ENCODE peak calls at places on chromosomes 13 and 19, in five cellular contexts. Y, N, I, L and G are unnamed samples.

GRCh38 chr19:12985049-12985776 is 10.1 kb upstream of the NFIX start:
- DNase-seq in Y (no peak), N (no peak), L (peak; percentile 51), I (peak; percentile 59), G (peak; percentile 88)

GRCh38 chr19:843180-843835 is 2.5 kb downstream of the PRTN3 start:
- DNase-seq in L (no peak), N (no peak), I (peak; percentile 61), Y (peak; percentile 31), G (peak; percentile 44)

GRCh38 chr13:112837371-112838037 is 131.5 kb upstream of the MCF2L start:
- DNase-seq in N (no peak), Y (no peak), I (no peak), L (no peak), G (peak; percentile 76)

GRCh38 chr13:23321534-23322241 is 111.8 kb downstream of the SACS start:
- DNase-seq in I (peak; percentile 62), N (no peak), Y (peak; percentile 93), L (peak; percentile 10), G (peak; percentile 97)

GRCh38 chr13:89565711-89566110 is 1781.8 kb upstream of the MIR17HG start:
- DNase-seq in I (no peak), N (no peak), Y (no peak), L (no peak), G (no peak)

GRCh38 chr19:3514930-3515329 is 8.8 kb downstream of the FZR1 start:
- DNase-seq in I (no peak), Y (no peak), L (no peak), N (no peak), G (peak; percentile 33)

GRCh38 chr13:28716511-28716910 is 2.3 kb downstream of the SLC46A3 start:
- DNase-seq in L (no peak), Y (peak; percentile 79), N (no peak), I (peak; percentile 46), G (peak; percentile 88)

GRCh38 chr13:97145057-97145456 is 77.1 kb upstream of the MBNL2 start:
- DNase-seq in I (no peak), Y (no peak), N (no peak), L (no peak), G (no peak)

GRCh38 chr13:28324181-28324789 is 170.6 kb downstream of the FLT1 start:
- DNase-seq in I (peak; percentile 78), N (peak; percentile 76), L (peak; percentile 41), Y (peak; percentile 67), G (peak; percentile 83)

GRCh38 chr19:42017040-42017439 is 23.0 kb upstream of the ATP1A3 start:
- DNase-seq in N (no peak), Y (peak; percentile 54), L (no peak), I (no peak), G (peak; percentile 26)

GRCh38 chr13:61531383-61532065 is 115.9 kb upstream of the PCDH20 start:
- DNase-seq in N (no peak), Y (peak; percentile 25), L (no peak), I (no peak), G (no peak)

GRCh38 chr19:40286674-40287421 is 1.7 kb upstream of the AKT2 start:
- DNase-seq in I (no peak), L (no peak), N (peak; percentile 39), Y (no peak), G (peak; percentile 32)

GRCh38 chr13:103726808-103727207 is 660.6 kb upstream of the SLC10A2 start:
- DNase-seq in I (no peak), N (no peak), L (no peak), Y (no peak), G (no peak)

GRCh38 chr19:676343-677105 is at the start of gene FSTL3:
- DNase-seq in I (peak; percentile 77), L (no peak), N (no peak), Y (peak; percentile 15), G (peak; percentile 69)

GRCh38 chr19:8468761-8469458 is 24.1 kb downstream of the HNRNPM start:
- DNase-seq in I (no peak), L (no peak), Y (no peak), N (no peak), G (no peak)

GRCh38 chr13:100440756-100441421 is 147.7 kb downstream of the GGACT start:
- DNase-seq in Y (no peak), I (no peak), N (no peak), L (no peak), G (peak; percentile 65)

GRCh38 chr13:86567119-86567518 is 767.9 kb upstream of the SLITRK6 start:
- DNase-seq in L (no peak), N (peak; percentile 11), Y (peak; percentile 10), I (peak; percentile 8), G (no peak)

GRCh38 chr13:51970251-51970793 is 40.9 kb downstream of the ATP7B start:
- DNase-seq in I (no peak), N (no peak), L (no peak), Y (no peak), G (no peak)

GRCh38 chr19:55005684-55006488 is 32.2 kb downstream of the GP6 start:
- DNase-seq in N (peak; percentile 96), Y (peak; percentile 11), I (peak; percentile 85), L (peak; percentile 94), G (peak; percentile 14)

GRCh38 chr13:105991622-105992254 is 543.7 kb downstream of the EFNB2 start:
- DNase-seq in L (no peak), Y (peak; percentile 86), I (no peak), N (no peak), G (peak; percentile 61)

GRCh38 chr13:111342716-111343115 is 22.3 kb downstream of the TEX29 start:
- DNase-seq in N (no peak), Y (no peak), L (no peak), I (no peak), G (no peak)

GRCh38 chr19:33906578-33907335 is 110.1 kb downstream of the KCTD15 start:
- DNase-seq in L (no peak), I (peak; percentile 28), N (no peak), Y (no peak), G (peak; percentile 35)

GRCh38 chr13:43537124-43537523 is 249.6 kb downstream of the ENOX1 start:
- DNase-seq in I (no peak), L (no peak), N (no peak), Y (no peak), G (peak; percentile 47)

GRCh38 chr13:51811920-51812328 is 8.0 kb upstream of the DHRS12 start:
- DNase-seq in L (no peak), I (no peak), Y (no peak), N (peak; percentile 67), G (no peak)

GRCh38 chr19:52948025-52948770 is 14.5 kb downstream of the ZNF816 start:
- DNase-seq in Y (no peak), I (no peak), N (no peak), L (no peak), G (no peak)

GRCh38 chr19:52946322-52947310 is 16.1 kb downstream of the ZNF816 start:
- DNase-seq in Y (peak; percentile 77), L (no peak), N (peak; percentile 13), I (peak; percentile 78), G (peak; percentile 53)

GRCh38 chr19:52943884-52944643 is 18.6 kb downstream of the ZNF816 start:
- DNase-seq in L (no peak), N (no peak), Y (peak; percentile 50), I (no peak), G (no peak)

GRCh38 chr19:52945652-52946321 is 16.9 kb downstream of the ZNF816 start:
- DNase-seq in L (no peak), Y (no peak), N (no peak), I (no peak), G (no peak)

DNA sequence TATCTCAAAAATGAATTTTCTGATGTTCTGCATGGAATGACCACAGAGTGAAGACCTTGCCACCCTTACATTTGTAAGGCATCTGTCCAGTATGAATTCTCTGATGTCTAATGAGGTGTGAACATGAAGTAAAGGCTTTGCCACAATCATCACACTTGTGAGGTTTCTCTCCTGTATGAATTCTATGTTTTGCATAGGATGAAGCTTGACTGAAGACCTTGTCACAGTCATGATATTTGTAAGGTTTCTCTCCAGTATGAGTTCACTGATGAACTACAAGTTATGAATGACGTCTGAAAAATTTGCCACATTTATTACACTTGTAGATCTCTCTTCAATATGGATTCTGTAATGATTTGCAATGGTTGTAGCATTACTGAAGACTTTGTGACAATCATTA is 13.3 kb downstream of the ZNF816 start:
- DNase-seq in Y (no peak), I (no peak), L (no peak), N (no peak), G (no peak)
- H3K9me3 ChIP-seq in Y (peaks cover 44% of the 10 kb centered on the region), I (peaks cover 48% of the 10 kb centered on the region), L (no peaks in the 10 kb centered on the region), N (peaks cover 38% of the 10 kb centered on the region), G (peaks cover 11% of the 10 kb centered on the region)

DNA sequence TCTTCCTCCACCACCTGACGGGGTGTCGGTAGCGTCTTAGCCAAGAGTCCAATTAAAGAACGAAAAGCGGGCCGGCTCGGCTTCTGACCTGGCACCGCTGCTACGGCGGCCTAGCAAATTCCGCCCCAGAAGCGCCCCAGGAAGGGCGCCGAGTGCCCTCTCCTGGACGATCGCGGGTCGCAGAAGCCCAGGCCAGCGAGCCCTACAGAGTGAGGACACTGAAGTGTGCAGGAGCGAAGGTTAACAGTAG is 1.1 kb upstream of the KMT2B start:
- DNase-seq in N (no peak), I (no peak), L (peak; percentile 79), Y (no peak), G (no peak)
- TF ChIP-seq EZH2phosphoT487 in N (no peak), I (no peak), L (no peak), Y (no peak), G (no peak)

GRCh38 chr19:17391371-17392151 is 2.4 kb downstream of the CCDC194 start:
- DNase-seq in N (no peak), Y (no peak), I (no peak), L (peak; percentile 61), G (no peak)
- H2AFZ ChIP-seq in N (peak overlapping the region; percentile 33), Y (peak overlapping the region; percentile 90), I (peak overlapping the region; percentile 50), L (peak overlapping the region; percentile 58), G (peak overlapping the region; percentile 96)

GRCh38 chr19:23832717-23833327 is 74.1 kb upstream of the ZNF681 start:
- DNase-seq in L (no peak), N (no peak), I (no peak), Y (no peak), G (no peak)
- H3K9me3 ChIP-seq in L (no peaks in the 10 kb centered on the region), N (peaks cover 45% of the 10 kb centered on the region), I (peaks cover 52% of the 10 kb centered on the region), Y (peaks cover 49% of the 10 kb centered on the region), G (peaks cover 9% of the 10 kb centered on the region)

GRCh38 chr19:18504886-18505610 is 16.8 kb downstream of the ELL start:
- DNase-seq in I (no peak), Y (peak; percentile 55), N (no peak), L (no peak), G (no peak)

GRCh38 chr19:18506545-18506944 is 15.3 kb downstream of the ELL start:
- DNase-seq in N (no peak), I (no peak), Y (no peak), L (no peak), G (no peak)

GRCh38 chr19:18507021-18507726 is 14.7 kb downstream of the ELL start:
- DNase-seq in Y (no peak), N (no peak), L (no peak), I (no peak), G (no peak)

GRCh38 chr19:18507727-18508440 is 14.0 kb downstream of the ELL start:
- DNase-seq in N (no peak), Y (no peak), L (no peak), I (no peak), G (no peak)

GRCh38 chr19:18506101-18506534 is 15.8 kb downstream of the ELL start:
- DNase-seq in N (no peak), I (no peak), Y (no peak), L (no peak), G (no peak)
- TF ChIP-seq EZH2phosphoT487 in N (no peak), I (no peak), Y (no peak), L (no peak), G (no peak)

GRCh38 chr19:31784631-31785237 is 435.5 kb upstream of the TSHZ3 start:
- DNase-seq in Y (no peak), N (no peak), L (no peak), I (no peak), G (no peak)
- H2AFZ ChIP-seq in Y (no peak overlapping the region), N (no peak overlapping the region), L (no peak overlapping the region), I (no peak overlapping the region), G (no peak overlapping the region)

GRCh38 chr19:28913626-28914025 is 299.3 kb downstream of the UQCRFS1 start:
- DNase-seq in N (no peak), Y (no peak), L (no peak), I (no peak), G (no peak)
- H3K9me3 ChIP-seq in N (no peaks in the 10 kb centered on the region), Y (no peaks in the 10 kb centered on the region), L (no peaks in the 10 kb centered on the region), I (no peaks in the 10 kb centered on the region), G (no peaks in the 10 kb centered on the region)